ENCODE peak calls at places on chromosomes 11 and 22, in five cellular contexts. One of them, this sample, is unnamed.

GRCh38 chr22:35889071-35889470 is 139.6 kb downstream of the RBFOX2 start:
- DNase-seq in sciatic nerve: no peak
- DNase-seq in fibroblast of pulmonary artery: no peak
- DNase-seq in CD8-positive, alpha-beta T cell: no peak
- DNase-seq in stimulated activated CD4-positive, alpha-beta T cell treated with anti-CD3 and anti-CD28 coated beads, Interleukin-4, amount 100 ng/mL, for 24 hours: no peak
- DNase-seq in this sample: no peak

GRCh38 chr11:45924927-45925326 is 2.5 kb downstream of the LARGE2 start:
- DNase-seq in sciatic nerve: peak; percentile 32
- DNase-seq in stimulated activated CD4-positive, alpha-beta T cell treated with anti-CD3 and anti-CD28 coated beads, Interleukin-4, amount 100 ng/mL, for 24 hours: no peak
- DNase-seq in fibroblast of pulmonary artery: no peak
- DNase-seq in CD8-positive, alpha-beta T cell: no peak
- DNase-seq in this sample: no peak

GRCh38 chr11:48062649-48063048 is 82.3 kb downstream of the PTPRJ start:
- DNase-seq in CD8-positive, alpha-beta T cell: no peak
- DNase-seq in sciatic nerve: no peak
- DNase-seq in stimulated activated CD4-positive, alpha-beta T cell treated with anti-CD3 and anti-CD28 coated beads, Interleukin-4, amount 100 ng/mL, for 24 hours: no peak
- DNase-seq in fibroblast of pulmonary artery: no peak
- DNase-seq in this sample: no peak

GRCh38 chr11:115699733-115700132 is 195.5 kb upstream of the CADM1 start:
- DNase-seq in fibroblast of pulmonary artery: no peak
- DNase-seq in stimulated activated CD4-positive, alpha-beta T cell treated with anti-CD3 and anti-CD28 coated beads, Interleukin-4, amount 100 ng/mL, for 24 hours: no peak
- DNase-seq in sciatic nerve: no peak
- DNase-seq in CD8-positive, alpha-beta T cell: no peak
- DNase-seq in this sample: no peak

GRCh38 chr22:39732625-39733024 is 160.9 kb downstream of the ENTHD1 start:
- DNase-seq in CD8-positive, alpha-beta T cell: no peak
- DNase-seq in stimulated activated CD4-positive, alpha-beta T cell treated with anti-CD3 and anti-CD28 coated beads, Interleukin-4, amount 100 ng/mL, for 24 hours: no peak
- DNase-seq in sciatic nerve: no peak
- DNase-seq in fibroblast of pulmonary artery: no peak
- DNase-seq in this sample: no peak

GRCh38 chr22:45515678-45516077 is 13.0 kb downstream of the FBLN1 start:
- DNase-seq in fibroblast of pulmonary artery: no peak
- DNase-seq in sciatic nerve: no peak
- DNase-seq in CD8-positive, alpha-beta T cell: no peak
- DNase-seq in stimulated activated CD4-positive, alpha-beta T cell treated with anti-CD3 and anti-CD28 coated beads, Interleukin-4, amount 100 ng/mL, for 24 hours: no peak
- DNase-seq in this sample: no peak

GRCh38 chr11:2834893-2835767 is 50.4 kb downstream of the CDKN1C start:
- DNase-seq in fibroblast of pulmonary artery: peak; percentile 9
- DNase-seq in stimulated activated CD4-positive, alpha-beta T cell treated with anti-CD3 and anti-CD28 coated beads, Interleukin-4, amount 100 ng/mL, for 24 hours: no peak
- DNase-seq in sciatic nerve: no peak
- DNase-seq in CD8-positive, alpha-beta T cell: no peak
- DNase-seq in this sample: no peak

GRCh38 chr11:82671451-82671850 is 62.2 kb downstream of the FAM181B start:
- DNase-seq in fibroblast of pulmonary artery: no peak
- DNase-seq in stimulated activated CD4-positive, alpha-beta T cell treated with anti-CD3 and anti-CD28 coated beads, Interleukin-4, amount 100 ng/mL, for 24 hours: no peak
- DNase-seq in CD8-positive, alpha-beta T cell: no peak
- DNase-seq in sciatic nerve: no peak
- DNase-seq in this sample: no peak

GRCh38 chr11:66006134-66006890 is 4.0 kb downstream of the BANF1 start:
- DNase-seq in CD8-positive, alpha-beta T cell: no peak
- DNase-seq in stimulated activated CD4-positive, alpha-beta T cell treated with anti-CD3 and anti-CD28 coated beads, Interleukin-4, amount 100 ng/mL, for 24 hours: no peak
- DNase-seq in sciatic nerve: no peak
- DNase-seq in fibroblast of pulmonary artery: no peak
- DNase-seq in this sample: no peak

GRCh38 chr22:36736701-36737320 is 33.3 kb upstream of the CACNG2 start:
- DNase-seq in sciatic nerve: peak; percentile 30
- DNase-seq in fibroblast of pulmonary artery: no peak
- DNase-seq in CD8-positive, alpha-beta T cell: no peak
- DNase-seq in stimulated activated CD4-positive, alpha-beta T cell treated with anti-CD3 and anti-CD28 coated beads, Interleukin-4, amount 100 ng/mL, for 24 hours: no peak
- DNase-seq in this sample: no peak

GRCh38 chr22:39635719-39636118 is 65.2 kb downstream of the CACNA1I start:
- DNase-seq in stimulated activated CD4-positive, alpha-beta T cell treated with anti-CD3 and anti-CD28 coated beads, Interleukin-4, amount 100 ng/mL, for 24 hours: no peak
- DNase-seq in CD8-positive, alpha-beta T cell: no peak
- DNase-seq in fibroblast of pulmonary artery: no peak
- DNase-seq in sciatic nerve: no peak
- DNase-seq in this sample: no peak

GRCh38 chr11:35723493-35724284 is 61.1 kb downstream of the TRIM44 start:
- DNase-seq in fibroblast of pulmonary artery: peak; percentile 21
- DNase-seq in stimulated activated CD4-positive, alpha-beta T cell treated with anti-CD3 and anti-CD28 coated beads, Interleukin-4, amount 100 ng/mL, for 24 hours: no peak
- DNase-seq in CD8-positive, alpha-beta T cell: no peak
- DNase-seq in sciatic nerve: no peak
- DNase-seq in this sample: no peak

GRCh38 chr22:40176921-40177737 is 596 bp upstream of the TNRC6B start:
- DNase-seq in sciatic nerve: peak; percentile 66
- DNase-seq in fibroblast of pulmonary artery: peak; percentile 79
- DNase-seq in CD8-positive, alpha-beta T cell: peak; percentile 80
- DNase-seq in stimulated activated CD4-positive, alpha-beta T cell treated with anti-CD3 and anti-CD28 coated beads, Interleukin-4, amount 100 ng/mL, for 24 hours: peak; percentile 85
- DNase-seq in this sample: peak; percentile 64

GRCh38 chr11:123174196-123175183 is 20.6 kb downstream of the CLMP start:
- DNase-seq in stimulated activated CD4-positive, alpha-beta T cell treated with anti-CD3 and anti-CD28 coated beads, Interleukin-4, amount 100 ng/mL, for 24 hours: no peak
- DNase-seq in fibroblast of pulmonary artery: peak; percentile 97
- DNase-seq in CD8-positive, alpha-beta T cell: no peak
- DNase-seq in sciatic nerve: peak; percentile 72
- DNase-seq in this sample: peak; percentile 78

GRCh38 chr11:64917663-64917995 is 620 bp upstream of the ATG2A start:
- DNase-seq in fibroblast of pulmonary artery: no peak
- DNase-seq in CD8-positive, alpha-beta T cell: no peak
- DNase-seq in sciatic nerve: no peak
- DNase-seq in stimulated activated CD4-positive, alpha-beta T cell treated with anti-CD3 and anti-CD28 coated beads, Interleukin-4, amount 100 ng/mL, for 24 hours: no peak
- DNase-seq in this sample: no peak

GRCh38 chr11:11578542-11578941 is 43.3 kb downstream of the GALNT18 start:
- DNase-seq in fibroblast of pulmonary artery: no peak
- DNase-seq in stimulated activated CD4-positive, alpha-beta T cell treated with anti-CD3 and anti-CD28 coated beads, Interleukin-4, amount 100 ng/mL, for 24 hours: no peak
- DNase-seq in CD8-positive, alpha-beta T cell: no peak
- DNase-seq in sciatic nerve: no peak
- DNase-seq in this sample: no peak

GRCh38 chr11:17206448-17206847 is 1.3 kb downstream of the PIK3C2A start:
- DNase-seq in fibroblast of pulmonary artery: no peak
- DNase-seq in sciatic nerve: no peak
- DNase-seq in CD8-positive, alpha-beta T cell: no peak
- DNase-seq in stimulated activated CD4-positive, alpha-beta T cell treated with anti-CD3 and anti-CD28 coated beads, Interleukin-4, amount 100 ng/mL, for 24 hours: no peak
- DNase-seq in this sample: no peak

GRCh38 chr22:36194971-36195370 is 6.6 kb downstream of the APOL4 start:
- DNase-seq in fibroblast of pulmonary artery: peak; percentile 85
- DNase-seq in CD8-positive, alpha-beta T cell: peak; percentile 46
- DNase-seq in sciatic nerve: peak; percentile 77
- DNase-seq in stimulated activated CD4-positive, alpha-beta T cell treated with anti-CD3 and anti-CD28 coated beads, Interleukin-4, amount 100 ng/mL, for 24 hours: peak; percentile 46
- DNase-seq in this sample: peak; percentile 71

GRCh38 chr11:47856186-47856585 is 8.0 kb upstream of the NUP160 start:
- DNase-seq in sciatic nerve: no peak
- DNase-seq in stimulated activated CD4-positive, alpha-beta T cell treated with anti-CD3 and anti-CD28 coated beads, Interleukin-4, amount 100 ng/mL, for 24 hours: no peak
- DNase-seq in fibroblast of pulmonary artery: no peak
- DNase-seq in CD8-positive, alpha-beta T cell: no peak
- DNase-seq in this sample: peak; percentile 12

This sample was measured in brain microvascular endothelial cell.